ENCODE peak calls at places on chromosomes 11 and 22, in nine cellular contexts. G is SW480; W is T follicular helper cell; F is stimulated activated CD8-positive, alpha-beta memory T cell treated with anti-CD3 and anti-CD28 coated beads, Interleukin-15, amount 100 ng/mL, for 24 hours; R is GM18507; L is amniotic stem cell; P is amniotic epithelial cell; B is effector memory CD8-positive, alpha-beta T cell; I is bronchial epithelial cell. X is an unnamed sample.

GRCh38 chr11:8267831-8268529 is 4.3 kb upstream of the LMO1 start:
- DNase-seq in F (no peak), W (no peak), P (no peak), I (no peak), R (no peak), L (no peak), G (no peak), B (no peak), X (no peak)

GRCh38 chr11:116535954-116536353 is 236.8 kb downstream of the BUD13 start:
- DNase-seq in L (no peak), B (no peak), G (no peak), F (no peak), R (no peak), I (no peak), W (no peak), P (no peak), X (no peak)

GRCh38 chr11:44906641-44907040 is 44.0 kb downstream of the TP53I11 start:
- DNase-seq in F (no peak), L (no peak), R (no peak), B (no peak), G (no peak), P (no peak), W (no peak), I (no peak), X (no peak)

GRCh38 chr11:65353900-65354264 is 669 bp upstream of the TIGD3 start:
- DNase-seq in R (no peak), I (no peak), F (no peak), P (no peak), G (no peak), B (no peak), L (no peak), W (no peak), X (no peak)

GRCh38 chr11:122028561-122028960 is 87.5 kb downstream of the BLID start:
- DNase-seq in L (no peak), G (no peak), R (no peak), W (no peak), F (no peak), I (no peak), P (no peak), B (no peak), X (no peak)

GRCh38 chr11:38191101-38191500 is 1593.1 kb upstream of the RAG2 start:
- DNase-seq in B (no peak), W (no peak), P (no peak), F (no peak), R (no peak), I (no peak), L (no peak), G (peak; percentile 1), X (no peak)

GRCh38 chr11:69877235-69877634 is 58.0 kb upstream of the FGF3 start:
- DNase-seq in P (no peak), R (no peak), W (no peak), I (no peak), L (no peak), F (no peak), G (no peak), B (no peak), X (no peak)

GRCh38 chr22:28021116-28021997 is 102.3 kb upstream of the PITPNB start:
- DNase-seq in P (no peak), W (no peak), L (no peak), B (no peak), F (no peak), I (no peak), R (no peak), G (no peak), X (no peak)

GRCh38 chr11:86291466-86292262 is 10.4 kb upstream of the HIKESHI start:
- DNase-seq in P (peak; percentile 30), F (no peak), L (peak; percentile 39), G (peak; percentile 37), W (peak; percentile 45), R (no peak), B (peak; percentile 42), I (peak; percentile 79), X (peak; percentile 46)

GRCh38 chr11:72962084-72962483 is 147.9 kb downstream of the ATG16L2 start:
- DNase-seq in R (no peak), B (no peak), P (peak; percentile 89), W (no peak), F (no peak), I (peak; percentile 26), G (peak; percentile 22), L (no peak), X (no peak)

GRCh38 chr11:117612111-117612510 is 184.9 kb downstream of the DSCAML1 start:
- DNase-seq in G (no peak), P (no peak), F (no peak), B (no peak), L (no peak), I (no peak), R (no peak), W (no peak), X (no peak)

GRCh38 chr11:95507794-95508193 is 276.8 kb upstream of the SESN3 start:
- DNase-seq in P (no peak), F (no peak), B (no peak), G (no peak), R (no peak), L (no peak), I (no peak), W (no peak), X (no peak)